ENCODE peak calls at places on chromosome 2, in five cellular contexts. O, Y, R, T and V are unnamed samples.

GRCh38 chr2:112831380-112831930 is 5.1 kb downstream of the IL1B start:
- DNase-seq in O (no peak), Y (no peak), R (no peak), T (no peak), V (no peak)

GRCh38 chr2:155815851-155816250 is 516.7 kb downstream of the NR4A2 start:
- DNase-seq in O (peak; percentile 11), Y (peak; percentile 5), R (peak; percentile 18), T (peak; percentile 54), V (peak; percentile 54)

GRCh38 chr2:55936351-55936750 is 12.8 kb upstream of the EFEMP1 start:
- DNase-seq in O (no peak), Y (no peak), R (no peak), T (no peak), V (no peak)

GRCh38 chr2:63601061-63601460 is 12.3 kb downstream of the MDH1 start:
- DNase-seq in O (no peak), Y (no peak), R (no peak), T (no peak), V (no peak)

GRCh38 chr2:120546077-120546864 is 189.4 kb upstream of the GLI2 start:
- DNase-seq in O (peak; percentile 18), Y (no peak), R (no peak), T (no peak), V (peak; percentile 97)

GRCh38 chr2:7773362-7773973 is 856.3 kb downstream of the RNF144A start:
- DNase-seq in O (no peak), Y (peak; percentile 91), R (no peak), T (no peak), V (no peak)

GRCh38 chr2:96636772-96637171 is 1.3 kb downstream of the KANSL3 start:
- DNase-seq in O (no peak), Y (no peak), R (no peak), T (no peak), V (no peak)

GRCh38 chr2:42793314-42794270 is 1.2 kb upstream of the HAAO start:
- DNase-seq in O (no peak), Y (no peak), R (no peak), T (no peak), V (no peak)

DNA sequence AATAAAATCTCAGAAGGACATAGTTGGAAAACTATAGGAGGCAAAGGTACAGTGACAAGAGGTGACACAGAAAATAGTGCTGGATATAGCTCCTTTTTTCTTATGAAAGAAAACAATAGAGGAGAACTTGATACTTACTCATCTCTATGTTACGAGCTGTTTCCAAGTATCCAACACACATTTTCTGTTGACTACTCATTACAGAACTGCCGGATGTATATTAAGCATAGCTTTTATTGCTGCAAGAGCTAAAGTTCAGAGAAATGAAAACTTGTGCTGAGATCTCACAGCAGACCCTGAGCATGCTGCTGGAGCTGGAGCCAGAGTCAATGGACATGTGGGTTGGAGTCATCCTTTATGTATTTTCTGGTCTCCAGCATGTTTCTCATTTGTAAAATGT is 210.0 kb upstream of the NT5C1B start:
- DNase-seq in O (no peak), Y (no peak), R (no peak), T (no peak), V (no peak)
- TF ChIP-seq KDM1A in O (no peak), Y (no peak), R (no peak), T (no peak), V (no peak)

GRCh38 chr2:88209526-88210131 is 39.5 kb downstream of the THNSL2 start:
- DNase-seq in O (no peak), Y (no peak), R (no peak), T (no peak), V (no peak)
- TF ChIP-seq KDM1A in O (no peak), Y (no peak), R (no peak), T (no peak), V (no peak)

DNA sequence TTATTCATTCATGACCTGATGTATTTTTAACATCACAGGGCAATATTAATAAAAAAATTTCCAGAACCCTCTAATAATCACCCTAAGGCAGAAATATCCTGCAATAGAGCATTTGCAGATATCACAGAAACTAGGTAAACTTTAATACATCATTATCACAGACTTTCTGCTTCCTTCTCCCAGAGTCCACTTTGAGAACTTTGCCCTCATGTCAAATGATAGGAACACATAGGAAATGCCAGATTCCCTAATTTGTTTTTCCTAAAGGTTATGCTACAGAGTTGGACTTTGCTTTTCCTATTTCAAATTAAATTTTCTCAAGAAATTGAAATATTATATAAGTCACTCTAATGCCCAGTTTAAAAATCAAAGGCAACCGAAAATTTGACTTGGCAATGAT is 352.8 kb upstream of the LRP1B start:
- DNase-seq in O (no peak), Y (no peak), R (no peak), T (no peak), V (no peak)
- TF ChIP-seq KDM1A in O (no peak), Y (no peak), R (no peak), T (no peak), V (no peak)

GRCh38 chr2:67839242-67839641 is 223.6 kb downstream of the C1D start:
- DNase-seq in O (no peak), Y (no peak), R (no peak), T (no peak), V (no peak)

GRCh38 chr2:67835266-67835665 is 227.5 kb downstream of the C1D start:
- DNase-seq in O (no peak), Y (no peak), R (no peak), T (no peak), V (no peak)

GRCh38 chr2:67834482-67834881 is 228.3 kb downstream of the C1D start:
- DNase-seq in O (no peak), Y (no peak), R (no peak), T (no peak), V (no peak)

GRCh38 chr2:67838205-67838604 is 224.6 kb downstream of the C1D start:
- DNase-seq in O (no peak), Y (no peak), R (no peak), T (no peak), V (no peak)

DNA sequence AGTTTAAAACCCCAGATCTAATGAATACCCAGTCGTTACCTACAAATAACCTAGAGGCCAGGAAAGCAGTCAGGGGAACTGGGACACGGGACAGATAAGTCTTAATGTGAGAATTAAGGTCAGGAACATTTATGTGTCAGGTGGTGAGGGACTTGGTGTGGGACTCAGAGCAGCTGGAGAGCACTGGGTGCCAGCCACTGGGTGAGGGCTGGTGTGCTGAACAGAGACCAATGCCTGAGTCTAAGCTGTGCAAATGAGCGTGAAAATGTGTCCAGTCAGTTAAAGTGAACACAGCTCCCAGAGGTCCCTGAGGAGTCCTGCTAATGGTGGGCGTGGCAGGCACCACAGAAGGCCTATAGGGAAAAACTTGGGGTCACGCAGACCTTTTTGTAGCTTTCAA is 225.9 kb downstream of the C1D start:
- DNase-seq in O (no peak), Y (no peak), R (no peak), T (no peak), V (no peak)
- TF ChIP-seq KDM1A in O (no peak), Y (no peak), R (no peak), T (no peak), V (no peak)